ENCODE peak calls at places on chromosomes 5 and 9, in four cellular contexts. One of them, this sample, is unnamed.

GRCh38 chr9:114382951-114383865 is 4.6 kb downstream of the AKNA start:
- DNase-seq in neural progenitor cell: peak; percentile 59
- DNase-seq in hippocampal formation: peak; percentile 56
- DNase-seq in activated CD8-positive, alpha-beta memory T cell treated with anti-CD3 and anti-CD28 coated beads for 24 hours: peak; percentile 81
- DNase-seq in this sample: no peak

GRCh38 chr9:100160021-100160420 is 61.0 kb downstream of the INVS start:
- DNase-seq in neural progenitor cell: no peak
- DNase-seq in hippocampal formation: no peak
- DNase-seq in activated CD8-positive, alpha-beta memory T cell treated with anti-CD3 and anti-CD28 coated beads for 24 hours: no peak
- DNase-seq in this sample: no peak

GRCh38 chr5:18487928-18488480 is 853.7 kb downstream of the TAF11L14 start:
- DNase-seq in neural progenitor cell: no peak
- DNase-seq in hippocampal formation: no peak
- DNase-seq in activated CD8-positive, alpha-beta memory T cell treated with anti-CD3 and anti-CD28 coated beads for 24 hours: no peak
- DNase-seq in this sample: no peak

GRCh38 chr9:86600291-86600690 is 246.1 kb upstream of the TUT7 start:
- DNase-seq in neural progenitor cell: no peak
- DNase-seq in hippocampal formation: no peak
- DNase-seq in activated CD8-positive, alpha-beta memory T cell treated with anti-CD3 and anti-CD28 coated beads for 24 hours: no peak
- DNase-seq in this sample: no peak

GRCh38 chr9:137366445-137366810 is 56.5 kb downstream of the EXD3 start:
- DNase-seq in neural progenitor cell: no peak
- DNase-seq in hippocampal formation: no peak
- DNase-seq in activated CD8-positive, alpha-beta memory T cell treated with anti-CD3 and anti-CD28 coated beads for 24 hours: no peak
- DNase-seq in this sample: no peak

GRCh38 chr9:115146581-115147021 is 28.6 kb upstream of the TNC start:
- DNase-seq in neural progenitor cell: no peak
- DNase-seq in hippocampal formation: no peak
- DNase-seq in activated CD8-positive, alpha-beta memory T cell treated with anti-CD3 and anti-CD28 coated beads for 24 hours: no peak
- DNase-seq in this sample: peak; percentile 20

GRCh38 chr5:56078675-56079500 is 84.1 kb upstream of the IL6ST start:
- DNase-seq in neural progenitor cell: no peak
- DNase-seq in hippocampal formation: no peak
- DNase-seq in activated CD8-positive, alpha-beta memory T cell treated with anti-CD3 and anti-CD28 coated beads for 24 hours: no peak
- DNase-seq in this sample: no peak

GRCh38 chr9:136328011-136328621 is 777 bp downstream of the GPSM1 start:
- DNase-seq in neural progenitor cell: no peak
- DNase-seq in hippocampal formation: no peak
- DNase-seq in activated CD8-positive, alpha-beta memory T cell treated with anti-CD3 and anti-CD28 coated beads for 24 hours: peak; percentile 68
- DNase-seq in this sample: peak; percentile 37

GRCh38 chr5:58459860-58460726 is at the start of gene PLK2:
- DNase-seq in neural progenitor cell: peak; percentile 85
- DNase-seq in hippocampal formation: peak; percentile 89
- DNase-seq in activated CD8-positive, alpha-beta memory T cell treated with anti-CD3 and anti-CD28 coated beads for 24 hours: peak; percentile 98
- DNase-seq in this sample: peak; percentile 95

GRCh38 chr5:79759436-79759835 is 69.8 kb downstream of the CMYA5 start:
- DNase-seq in neural progenitor cell: no peak
- DNase-seq in hippocampal formation: no peak
- DNase-seq in activated CD8-positive, alpha-beta memory T cell treated with anti-CD3 and anti-CD28 coated beads for 24 hours: no peak
- DNase-seq in this sample: no peak

GRCh38 chr9:122941560-122942234 is 877 bp downstream of the RABGAP1 start:
- DNase-seq in neural progenitor cell: no peak
- DNase-seq in hippocampal formation: no peak
- DNase-seq in activated CD8-positive, alpha-beta memory T cell treated with anti-CD3 and anti-CD28 coated beads for 24 hours: no peak
- DNase-seq in this sample: peak; percentile 21

GRCh38 chr5:112800901-112801300 is 60.2 kb upstream of the SRP19 start:
- DNase-seq in neural progenitor cell: no peak
- DNase-seq in hippocampal formation: no peak
- DNase-seq in activated CD8-positive, alpha-beta memory T cell treated with anti-CD3 and anti-CD28 coated beads for 24 hours: no peak
- DNase-seq in this sample: no peak

GRCh38 chr5:92337772-92338234 is 954.7 kb upstream of the ARRDC3 start:
- DNase-seq in neural progenitor cell: no peak
- DNase-seq in hippocampal formation: no peak
- DNase-seq in activated CD8-positive, alpha-beta memory T cell treated with anti-CD3 and anti-CD28 coated beads for 24 hours: no peak
- DNase-seq in this sample: no peak

GRCh38 chr9:114221706-114222465 is 66.5 kb downstream of the COL27A1 start:
- DNase-seq in neural progenitor cell: no peak
- DNase-seq in hippocampal formation: no peak
- DNase-seq in activated CD8-positive, alpha-beta memory T cell treated with anti-CD3 and anti-CD28 coated beads for 24 hours: no peak
- DNase-seq in this sample: no peak

GRCh38 chr9:83385317-83385716 is 152.9 kb downstream of the FRMD3 start:
- DNase-seq in neural progenitor cell: no peak
- DNase-seq in hippocampal formation: no peak
- DNase-seq in activated CD8-positive, alpha-beta memory T cell treated with anti-CD3 and anti-CD28 coated beads for 24 hours: no peak
- DNase-seq in this sample: no peak

GRCh38 chr5:77168187-77168883 is 42.1 kb upstream of the PDE8B start:
- DNase-seq in neural progenitor cell: no peak
- DNase-seq in hippocampal formation: peak; percentile 75
- DNase-seq in activated CD8-positive, alpha-beta memory T cell treated with anti-CD3 and anti-CD28 coated beads for 24 hours: no peak
- DNase-seq in this sample: peak; percentile 57

GRCh38 chr5:14187660-14188059 is 44.5 kb downstream of the TRIO start:
- DNase-seq in neural progenitor cell: no peak
- DNase-seq in hippocampal formation: no peak
- DNase-seq in activated CD8-positive, alpha-beta memory T cell treated with anti-CD3 and anti-CD28 coated beads for 24 hours: no peak
- DNase-seq in this sample: no peak

GRCh38 chr5:39314591-39314990 is 49.7 kb downstream of the C9 start:
- DNase-seq in neural progenitor cell: no peak
- DNase-seq in hippocampal formation: no peak
- DNase-seq in activated CD8-positive, alpha-beta memory T cell treated with anti-CD3 and anti-CD28 coated beads for 24 hours: no peak
- DNase-seq in this sample: no peak

GRCh38 chr5:69136296-69136695 is 30.7 kb upstream of the CCNB1 start:
- DNase-seq in neural progenitor cell: no peak
- DNase-seq in hippocampal formation: no peak
- DNase-seq in activated CD8-positive, alpha-beta memory T cell treated with anti-CD3 and anti-CD28 coated beads for 24 hours: no peak
- DNase-seq in this sample: no peak

GRCh38 chr9:86885232-86885631 is 62.1 kb downstream of the GAS1 start:
- DNase-seq in neural progenitor cell: no peak
- DNase-seq in hippocampal formation: no peak
- DNase-seq in activated CD8-positive, alpha-beta memory T cell treated with anti-CD3 and anti-CD28 coated beads for 24 hours: no peak
- DNase-seq in this sample: no peak

GRCh38 chr5:143931986-143932385 is 120.0 kb downstream of the HMHB1 start:
- DNase-seq in neural progenitor cell: no peak
- DNase-seq in hippocampal formation: no peak
- DNase-seq in activated CD8-positive, alpha-beta memory T cell treated with anti-CD3 and anti-CD28 coated beads for 24 hours: no peak
- DNase-seq in this sample: no peak

GRCh38 chr5:1141827-1142226 is 30.0 kb upstream of the SLC12A7 start:
- DNase-seq in neural progenitor cell: no peak
- DNase-seq in hippocampal formation: no peak
- DNase-seq in activated CD8-positive, alpha-beta memory T cell treated with anti-CD3 and anti-CD28 coated beads for 24 hours: no peak
- DNase-seq in this sample: no peak

GRCh38 chr5:111129938-111130337 is 37.8 kb downstream of the WDR36 start:
- DNase-seq in neural progenitor cell: no peak
- DNase-seq in hippocampal formation: no peak
- DNase-seq in activated CD8-positive, alpha-beta memory T cell treated with anti-CD3 and anti-CD28 coated beads for 24 hours: no peak
- DNase-seq in this sample: no peak

GRCh38 chr9:131234799-131235479 is 41.4 kb downstream of the FAM78A start:
- DNase-seq in neural progenitor cell: no peak
- DNase-seq in hippocampal formation: no peak
- DNase-seq in activated CD8-positive, alpha-beta memory T cell treated with anti-CD3 and anti-CD28 coated beads for 24 hours: no peak
- DNase-seq in this sample: no peak

GRCh38 chr5:128637031-128637430 is 99.0 kb upstream of the FBN2 start:
- DNase-seq in neural progenitor cell: no peak
- DNase-seq in hippocampal formation: no peak
- DNase-seq in activated CD8-positive, alpha-beta memory T cell treated with anti-CD3 and anti-CD28 coated beads for 24 hours: no peak
- DNase-seq in this sample: no peak

GRCh38 chr9:126057461-126057860 is 269.2 kb upstream of the MVB12B start:
- DNase-seq in neural progenitor cell: no peak
- DNase-seq in hippocampal formation: no peak
- DNase-seq in activated CD8-positive, alpha-beta memory T cell treated with anti-CD3 and anti-CD28 coated beads for 24 hours: no peak
- DNase-seq in this sample: no peak

GRCh38 chr5:91957671-91958070 is 574.6 kb upstream of the ARRDC3 start:
- DNase-seq in neural progenitor cell: no peak
- DNase-seq in hippocampal formation: no peak
- DNase-seq in activated CD8-positive, alpha-beta memory T cell treated with anti-CD3 and anti-CD28 coated beads for 24 hours: no peak
- DNase-seq in this sample: no peak

GRCh38 chr9:89312154-89312616 is 1.2 kb downstream of the CKS2 start:
- DNase-seq in neural progenitor cell: peak; percentile 47
- DNase-seq in hippocampal formation: no peak
- DNase-seq in activated CD8-positive, alpha-beta memory T cell treated with anti-CD3 and anti-CD28 coated beads for 24 hours: no peak
- DNase-seq in this sample: no peak

This sample was measured in mucosa of gallbladder.